ENCODE peak calls at places on chromosomes 16 and 17, in seven cellular contexts. One of them, this sample, is unnamed.

GRCh38 chr16:55439101-55439690 is 39.8 kb upstream of the MMP2 start:
- DNase-seq in lower lobe of right lung: no peak
- DNase-seq in tibial artery: no peak
- DNase-seq in pancreas: no peak
- DNase-seq in mucosa of descending colon: no peak
- DNase-seq in heart right ventricle: no peak
- DNase-seq in brain microvascular endothelial cell: no peak
- DNase-seq in this sample: no peak

GRCh38 chr17:17108681-17109049 is 66.4 kb downstream of the MPRIP start:
- DNase-seq in lower lobe of right lung: peak; percentile 79
- DNase-seq in heart right ventricle: no peak
- DNase-seq in brain microvascular endothelial cell: no peak
- DNase-seq in pancreas: peak; percentile 37
- DNase-seq in mucosa of descending colon: peak; percentile 70
- DNase-seq in tibial artery: peak; percentile 41
- DNase-seq in this sample: no peak

GRCh38 chr16:81567987-81568748 is 123.6 kb downstream of the CMIP start:
- DNase-seq in brain microvascular endothelial cell: no peak
- DNase-seq in tibial artery: no peak
- DNase-seq in heart right ventricle: peak; percentile 32
- DNase-seq in pancreas: peak; percentile 58
- DNase-seq in mucosa of descending colon: no peak
- DNase-seq in lower lobe of right lung: no peak
- DNase-seq in this sample: peak; percentile 55

GRCh38 chr17:7213895-7214299 is 5.7 kb downstream of the DLG4 start:
- DNase-seq in mucosa of descending colon: no peak
- DNase-seq in heart right ventricle: peak; percentile 78
- DNase-seq in pancreas: peak; percentile 88
- DNase-seq in brain microvascular endothelial cell: peak; percentile 70
- DNase-seq in lower lobe of right lung: peak; percentile 84
- DNase-seq in tibial artery: peak; percentile 71
- DNase-seq in this sample: no peak

GRCh38 chr17:83126275-83126930 is 47.0 kb downstream of the METRNL start:
- DNase-seq in tibial artery: no peak
- DNase-seq in pancreas: no peak
- DNase-seq in lower lobe of right lung: peak; percentile 38
- DNase-seq in brain microvascular endothelial cell: no peak
- DNase-seq in heart right ventricle: no peak
- DNase-seq in mucosa of descending colon: no peak
- DNase-seq in this sample: no peak

GRCh38 chr16:75238132-75238852 is 13.1 kb downstream of the BCAR1 start:
- DNase-seq in heart right ventricle: peak; percentile 83
- DNase-seq in mucosa of descending colon: peak; percentile 58
- DNase-seq in brain microvascular endothelial cell: peak; percentile 81
- DNase-seq in lower lobe of right lung: peak; percentile 61
- DNase-seq in pancreas: no peak
- DNase-seq in tibial artery: peak; percentile 86
- DNase-seq in this sample: no peak

GRCh38 chr17:59853168-59853918 is 39.4 kb downstream of the TUBD1 start:
- DNase-seq in heart right ventricle: no peak
- DNase-seq in brain microvascular endothelial cell: peak; percentile 84
- DNase-seq in lower lobe of right lung: no peak
- DNase-seq in tibial artery: no peak
- DNase-seq in mucosa of descending colon: peak; percentile 81
- DNase-seq in pancreas: peak; percentile 89
- DNase-seq in this sample: peak; percentile 100

GRCh38 chr16:18832021-18832420 is 30.7 kb upstream of the ARL6IP1 start:
- DNase-seq in lower lobe of right lung: no peak
- DNase-seq in brain microvascular endothelial cell: no peak
- DNase-seq in pancreas: no peak
- DNase-seq in tibial artery: no peak
- DNase-seq in mucosa of descending colon: no peak
- DNase-seq in heart right ventricle: no peak
- DNase-seq in this sample: no peak

GRCh38 chr16:66660422-66661209 is 35.9 kb downstream of the CMTM4 start:
- DNase-seq in mucosa of descending colon: peak; percentile 40
- DNase-seq in tibial artery: peak; percentile 73
- DNase-seq in lower lobe of right lung: peak; percentile 66
- DNase-seq in brain microvascular endothelial cell: peak; percentile 84
- DNase-seq in heart right ventricle: peak; percentile 64
- DNase-seq in pancreas: peak; percentile 27
- DNase-seq in this sample: peak; percentile 85

GRCh38 chr17:19371259-19372003 is 6.9 kb upstream of the MAPK7 start:
- DNase-seq in tibial artery: peak; percentile 2
- DNase-seq in lower lobe of right lung: no peak
- DNase-seq in mucosa of descending colon: no peak
- DNase-seq in pancreas: no peak
- DNase-seq in heart right ventricle: no peak
- DNase-seq in brain microvascular endothelial cell: no peak
- DNase-seq in this sample: no peak

GRCh38 chr16:49833055-49833454 is 22.9 kb downstream of the ZNF423 start:
- DNase-seq in brain microvascular endothelial cell: no peak
- DNase-seq in pancreas: no peak
- DNase-seq in lower lobe of right lung: peak; percentile 62
- DNase-seq in mucosa of descending colon: peak; percentile 44
- DNase-seq in heart right ventricle: peak; percentile 87
- DNase-seq in tibial artery: peak; percentile 77
- DNase-seq in this sample: no peak

GRCh38 chr17:48478224-48479013 is 48.4 kb upstream of the SKAP1 start:
- DNase-seq in mucosa of descending colon: no peak
- DNase-seq in lower lobe of right lung: no peak
- DNase-seq in brain microvascular endothelial cell: no peak
- DNase-seq in tibial artery: no peak
- DNase-seq in pancreas: no peak
- DNase-seq in heart right ventricle: no peak
- DNase-seq in this sample: no peak

GRCh38 chr17:29699283-29699682 is 76.6 kb upstream of the CORO6 start:
- DNase-seq in heart right ventricle: no peak
- DNase-seq in lower lobe of right lung: no peak
- DNase-seq in tibial artery: no peak
- DNase-seq in mucosa of descending colon: no peak
- DNase-seq in pancreas: no peak
- DNase-seq in brain microvascular endothelial cell: no peak
- DNase-seq in this sample: no peak

GRCh38 chr17:80187090-80187489 is 17.3 kb downstream of the CARD14 start:
- DNase-seq in tibial artery: no peak
- DNase-seq in mucosa of descending colon: no peak
- DNase-seq in brain microvascular endothelial cell: no peak
- DNase-seq in heart right ventricle: no peak
- DNase-seq in pancreas: no peak
- DNase-seq in lower lobe of right lung: no peak
- DNase-seq in this sample: no peak

GRCh38 chr16:83233153-83233552 is 574.6 kb upstream of the HSBP1 start:
- DNase-seq in mucosa of descending colon: no peak
- DNase-seq in brain microvascular endothelial cell: peak; percentile 82
- DNase-seq in heart right ventricle: no peak
- DNase-seq in pancreas: no peak
- DNase-seq in lower lobe of right lung: no peak
- DNase-seq in tibial artery: no peak
- DNase-seq in this sample: no peak

GRCh38 chr16:15907863-15908478 is 19.6 kb upstream of the CEP20 start:
- DNase-seq in lower lobe of right lung: no peak
- DNase-seq in pancreas: no peak
- DNase-seq in brain microvascular endothelial cell: peak; percentile 48
- DNase-seq in mucosa of descending colon: no peak
- DNase-seq in heart right ventricle: no peak
- DNase-seq in tibial artery: no peak
- DNase-seq in this sample: no peak

GRCh38 chr16:80210787-80211186 is 330.0 kb upstream of the DYNLRB2 start:
- DNase-seq in brain microvascular endothelial cell: no peak
- DNase-seq in pancreas: no peak
- DNase-seq in lower lobe of right lung: no peak
- DNase-seq in heart right ventricle: no peak
- DNase-seq in mucosa of descending colon: no peak
- DNase-seq in tibial artery: no peak
- DNase-seq in this sample: no peak

GRCh38 chr17:60305141-60305540 is 86.8 kb downstream of the USP32 start:
- DNase-seq in heart right ventricle: no peak
- DNase-seq in pancreas: no peak
- DNase-seq in tibial artery: no peak
- DNase-seq in mucosa of descending colon: no peak
- DNase-seq in lower lobe of right lung: no peak
- DNase-seq in brain microvascular endothelial cell: no peak
- DNase-seq in this sample: no peak

GRCh38 chr16:80285089-80285488 is 255.7 kb upstream of the DYNLRB2 start:
- DNase-seq in pancreas: no peak
- DNase-seq in tibial artery: no peak
- DNase-seq in heart right ventricle: no peak
- DNase-seq in mucosa of descending colon: no peak
- DNase-seq in brain microvascular endothelial cell: peak; percentile 64
- DNase-seq in lower lobe of right lung: no peak
- DNase-seq in this sample: peak; percentile 85

GRCh38 chr17:20970329-20970728 is 72.5 kb downstream of the USP22 start:
- DNase-seq in tibial artery: no peak
- DNase-seq in mucosa of descending colon: no peak
- DNase-seq in pancreas: no peak
- DNase-seq in lower lobe of right lung: no peak
- DNase-seq in brain microvascular endothelial cell: no peak
- DNase-seq in heart right ventricle: no peak
- DNase-seq in this sample: no peak

GRCh38 chr16:55701442-55702319 is 45.9 kb downstream of the SLC6A2 start:
- DNase-seq in mucosa of descending colon: peak; percentile 66
- DNase-seq in pancreas: peak; percentile 68
- DNase-seq in heart right ventricle: peak; percentile 36
- DNase-seq in lower lobe of right lung: peak; percentile 72
- DNase-seq in brain microvascular endothelial cell: peak; percentile 20
- DNase-seq in tibial artery: peak; percentile 39
- DNase-seq in this sample: no peak

GRCh38 chr16:88649924-88650748 is 717 bp downstream of the CYBA start:
- DNase-seq in pancreas: no peak
- DNase-seq in lower lobe of right lung: peak; percentile 79
- DNase-seq in brain microvascular endothelial cell: no peak
- DNase-seq in heart right ventricle: no peak
- DNase-seq in mucosa of descending colon: peak; percentile 77
- DNase-seq in tibial artery: no peak
- DNase-seq in this sample: no peak

GRCh38 chr17:6756425-6757012 is 673 bp downstream of the XAF1 start:
- DNase-seq in tibial artery: no peak
- DNase-seq in lower lobe of right lung: no peak
- DNase-seq in heart right ventricle: no peak
- DNase-seq in mucosa of descending colon: no peak
- DNase-seq in pancreas: no peak
- DNase-seq in brain microvascular endothelial cell: no peak
- DNase-seq in this sample: no peak

GRCh38 chr16:56369202-56369601 is 56.1 kb downstream of the AMFR start:
- DNase-seq in tibial artery: no peak
- DNase-seq in pancreas: peak; percentile 44
- DNase-seq in mucosa of descending colon: no peak
- DNase-seq in lower lobe of right lung: no peak
- DNase-seq in brain microvascular endothelial cell: no peak
- DNase-seq in heart right ventricle: no peak
- DNase-seq in this sample: no peak

GRCh38 chr17:36590082-36590481 is 1.6 kb upstream of the DHRS11 start:
- DNase-seq in lower lobe of right lung: no peak
- DNase-seq in heart right ventricle: no peak
- DNase-seq in mucosa of descending colon: no peak
- DNase-seq in tibial artery: no peak
- DNase-seq in pancreas: no peak
- DNase-seq in brain microvascular endothelial cell: no peak
- DNase-seq in this sample: no peak

GRCh38 chr17:35748323-35748960 is 4.6 kb downstream of the GAS2L2 start:
- DNase-seq in heart right ventricle: no peak
- DNase-seq in tibial artery: no peak
- DNase-seq in lower lobe of right lung: no peak
- DNase-seq in mucosa of descending colon: peak; percentile 40
- DNase-seq in brain microvascular endothelial cell: no peak
- DNase-seq in pancreas: peak; percentile 57
- DNase-seq in this sample: no peak

GRCh38 chr17:14474591-14474990 is 173.7 kb downstream of the HS3ST3B1 start:
- DNase-seq in tibial artery: no peak
- DNase-seq in pancreas: no peak
- DNase-seq in brain microvascular endothelial cell: no peak
- DNase-seq in mucosa of descending colon: no peak
- DNase-seq in lower lobe of right lung: no peak
- DNase-seq in heart right ventricle: no peak
- DNase-seq in this sample: no peak

GRCh38 chr17:2375406-2375805 is 25.5 kb downstream of the MNT start:
- DNase-seq in pancreas: no peak
- DNase-seq in lower lobe of right lung: no peak
- DNase-seq in heart right ventricle: no peak
- DNase-seq in brain microvascular endothelial cell: no peak
- DNase-seq in tibial artery: no peak
- DNase-seq in mucosa of descending colon: no peak
- DNase-seq in this sample: no peak
- H3K36me3 ChIP-seq in pancreas: peaks cover 14% of the 10 kb centered on the region
- H3K36me3 ChIP-seq in lower lobe of right lung: peaks cover 98% of the 10 kb centered on the region
- H3K36me3 ChIP-seq in heart right ventricle: no peaks in the 10 kb centered on the region
- H3K36me3 ChIP-seq in brain microvascular endothelial cell: peaks cover 11% of the 10 kb centered on the region
- H3K36me3 ChIP-seq in tibial artery: peaks cover 81% of the 10 kb centered on the region
- H3K36me3 ChIP-seq in mucosa of descending colon: no peaks in the 10 kb centered on the region
- H3K36me3 ChIP-seq in this sample: peaks cover 1% of the 10 kb centered on the region

GRCh38 chr16:90081606-90081970 is 4.5 kb upstream of the PRDM7 start:
- DNase-seq in heart right ventricle: no peak
- DNase-seq in brain microvascular endothelial cell: no peak
- DNase-seq in mucosa of descending colon: no peak
- DNase-seq in tibial artery: no peak
- DNase-seq in lower lobe of right lung: no peak
- DNase-seq in pancreas: peak; percentile 21
- DNase-seq in this sample: no peak
- TF ChIP-seq CTCF in heart right ventricle: no peak
- TF ChIP-seq CTCF in brain microvascular endothelial cell: no peak
- TF ChIP-seq CTCF in mucosa of descending colon: no peak
- TF ChIP-seq CTCF in tibial artery: no peak
- TF ChIP-seq CTCF in lower lobe of right lung: no peak
- TF ChIP-seq CTCF in pancreas: no peak
- TF ChIP-seq CTCF in this sample: no peak

GRCh38 chr16:9105189-9105588 is 13.7 kb downstream of the HAPSTR1 start:
- DNase-seq in heart right ventricle: no peak
- DNase-seq in lower lobe of right lung: no peak
- DNase-seq in pancreas: no peak
- DNase-seq in tibial artery: no peak
- DNase-seq in brain microvascular endothelial cell: no peak
- DNase-seq in mucosa of descending colon: no peak
- DNase-seq in this sample: no peak
- H3K36me3 ChIP-seq in heart right ventricle: no peaks in the 10 kb centered on the region
- H3K36me3 ChIP-seq in lower lobe of right lung: peaks cover 88% of the 10 kb centered on the region
- H3K36me3 ChIP-seq in pancreas: peaks cover 52% of the 10 kb centered on the region
- H3K36me3 ChIP-seq in tibial artery: peaks cover 45% of the 10 kb centered on the region
- H3K36me3 ChIP-seq in brain microvascular endothelial cell: peaks cover 79% of the 10 kb centered on the region
- H3K36me3 ChIP-seq in mucosa of descending colon: no peaks in the 10 kb centered on the region
- H3K36me3 ChIP-seq in this sample: peaks cover 2% of the 10 kb centered on the region

DNA sequence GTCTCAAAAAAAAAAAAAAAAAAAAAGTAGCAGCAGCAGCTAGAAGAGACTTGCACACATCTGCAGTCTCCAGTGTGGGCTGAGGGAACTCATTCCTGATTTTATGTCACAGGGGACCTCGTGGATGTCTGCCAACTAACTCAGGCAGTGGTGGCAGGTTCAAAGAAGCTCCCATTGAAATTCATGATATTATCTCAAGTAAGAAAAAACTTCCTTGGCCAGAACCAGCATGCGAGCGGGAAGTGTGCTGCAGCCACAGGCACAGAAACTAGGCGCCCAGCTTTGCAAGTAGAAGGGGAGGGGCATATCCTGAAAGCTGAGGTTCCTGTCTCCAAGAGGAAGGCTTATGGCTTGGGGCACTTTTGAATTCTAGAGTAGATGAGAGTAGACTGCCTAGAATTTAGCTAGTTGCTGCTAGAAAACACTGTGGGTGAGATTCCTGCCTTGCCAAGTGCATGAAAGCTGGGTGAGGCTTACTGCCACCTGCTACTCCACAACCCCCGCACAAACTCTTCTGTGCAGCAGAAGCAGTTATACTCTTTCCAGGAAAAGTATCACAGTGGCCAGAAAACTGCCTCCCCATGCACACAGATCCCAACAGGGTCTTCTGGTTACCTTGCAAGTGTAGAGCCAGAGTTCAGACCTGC is 603.8 kb upstream of the CA10 start:
- DNase-seq in mucosa of descending colon: no peak
- DNase-seq in brain microvascular endothelial cell: no peak
- DNase-seq in tibial artery: no peak
- DNase-seq in pancreas: no peak
- DNase-seq in heart right ventricle: peak; percentile 33
- DNase-seq in lower lobe of right lung: no peak
- DNase-seq in this sample: no peak
- TF ChIP-seq CTCF in mucosa of descending colon: no peak
- TF ChIP-seq CTCF in brain microvascular endothelial cell: no peak
- TF ChIP-seq CTCF in tibial artery: no peak
- TF ChIP-seq CTCF in pancreas: no peak
- TF ChIP-seq CTCF in heart right ventricle: no peak
- TF ChIP-seq CTCF in lower lobe of right lung: no peak
- TF ChIP-seq CTCF in this sample: no peak